ENCODE peak calls at places on chromosomes 3 and 15, in five cellular contexts. K is fibroblast of lung, Z is foreskin fibroblast, C is A549, V is AG04449. H is an unnamed sample.
A peak's percentile ranks its signal among the peaks of the same experiment; 100 is the strongest.

GRCh38 chr3:50687127-50687751 is 12.5 kb downstream of the DOCK3 start:
- DNase-seq in K (peak; percentile 16), Z (no peak), C (no peak), V (no peak), H (no peak)

GRCh38 chr3:10748040-10748439 is 68.0 kb upstream of the SLC6A11 start:
- DNase-seq in K (no peak), Z (no peak), C (no peak), V (no peak), H (no peak)

GRCh38 chr15:59278120-59278519 is 71.5 kb downstream of the LDHAL6B start:
- DNase-seq in K (peak; percentile 68), Z (no peak), C (no peak), V (no peak), H (no peak)

GRCh38 chr15:57476533-57476975 is 100.2 kb downstream of the CGNL1 start:
- DNase-seq in K (peak; percentile 94), Z (peak; percentile 28), C (no peak), V (no peak), H (no peak)

GRCh38 chr15:74172751-74173544 is 562 bp upstream of the ISLR start:
- DNase-seq in K (peak; percentile 35), Z (no peak), C (no peak), V (no peak), H (no peak)

GRCh38 chr3:48747015-48747615 is 30.1 kb upstream of the IP6K2 start:
- DNase-seq in K (no peak), Z (no peak), C (no peak), V (no peak), H (no peak)

GRCh38 chr15:75694241-75695182 is 18.1 kb downstream of the CSPG4 start:
- DNase-seq in K (peak; percentile 99), Z (peak; percentile 98), C (peak; percentile 60), V (peak; percentile 91), H (no peak)

GRCh38 chr3:9248232-9249191 is 934 bp downstream of the SRGAP3 start:
- DNase-seq in K (no peak), Z (no peak), C (no peak), V (no peak), H (no peak)

GRCh38 chr3:142270407-142270806 is 45.0 kb upstream of the GK5 start:
- DNase-seq in K (no peak), Z (no peak), C (no peak), V (no peak), H (peak; percentile 54)

GRCh38 chr15:49620174-49620573 is 444 bp downstream of the FAM227B start:
- DNase-seq in K (peak; percentile 41), Z (no peak), C (peak; percentile 7), V (no peak), H (no peak)

GRCh38 chr3:51378726-51379125 is 6.4 kb upstream of the MANF start:
- DNase-seq in K (no peak), Z (no peak), C (no peak), V (no peak), H (no peak)

GRCh38 chr15:82140859-82141258 is 95.0 kb upstream of the MEX3B start:
- DNase-seq in K (no peak), Z (no peak), C (no peak), V (no peak), H (no peak)

GRCh38 chr3:24365168-24365567 is 129.5 kb downstream of the THRB start:
- DNase-seq in K (peak; percentile 85), Z (peak; percentile 94), C (peak; percentile 84), V (peak; percentile 17), H (no peak)

GRCh38 chr15:51203797-51204196 is 109.1 kb upstream of the TNFAIP8L3 start:
- DNase-seq in K (peak; percentile 74), Z (peak; percentile 93), C (peak; percentile 19), V (peak; percentile 55), H (no peak)

GRCh38 chr15:85379403-85380131 is 836 bp upstream of the AKAP13 start:
- DNase-seq in K (no peak), Z (no peak), C (peak; percentile 27), V (no peak), H (no peak)

GRCh38 chr3:194485876-194486539 is 794 bp downstream of the ATP13A3 start:
- DNase-seq in K (peak; percentile 46), Z (no peak), C (no peak), V (no peak), H (peak; percentile 34)

GRCh38 chr3:170301404-170301803 is 56.1 kb upstream of the SKIL start:
- DNase-seq in K (peak; percentile 62), Z (peak; percentile 3), C (no peak), V (no peak), H (no peak)

GRCh38 chr3:43620953-43621405 is 832 bp downstream of the ANO10 start:
- DNase-seq in K (peak; percentile 14), Z (no peak), C (no peak), V (no peak), H (no peak)

GRCh38 chr15:40310001-40310959 is 2.5 kb upstream of the PLCB2 start:
- DNase-seq in K (no peak), Z (no peak), C (peak; percentile 51), V (no peak), H (no peak)

GRCh38 chr15:88489321-88489720 is 21.8 kb downstream of the MRPS11 start:
- DNase-seq in K (no peak), Z (no peak), C (no peak), V (no peak), H (no peak)
- TF ChIP-seq CTCF in K (no peak), Z (no peak), C (no peak), V (no peak), H (no peak)

GRCh38 chr3:135736740-135737139 is 228.8 kb upstream of the PPP2R3A start:
- DNase-seq in K (peak; percentile 8), Z (no peak), C (peak; percentile 20), V (no peak), H (no peak)
- TF ChIP-seq CTCF in K (no peak), Z (peak; percentile 26), C (no peak), V (no peak), H (no peak)

GRCh38 chr3:146335386-146335785 is 84.5 kb upstream of the PLSCR4 start:
- DNase-seq in K (no peak), Z (no peak), C (no peak), V (no peak), H (no peak)

GRCh38 chr3:146337991-146338390 is 87.1 kb upstream of the PLSCR4 start:
- DNase-seq in K (no peak), Z (peak; percentile 23), C (no peak), V (no peak), H (no peak)

GRCh38 chr3:146339262-146339808 is 88.4 kb upstream of the PLSCR4 start:
- DNase-seq in K (no peak), Z (no peak), C (no peak), V (no peak), H (no peak)

GRCh38 chr3:146331967-146332366 is 81.1 kb upstream of the PLSCR4 start:
- DNase-seq in K (no peak), Z (no peak), C (no peak), V (no peak), H (no peak)

GRCh38 chr3:146334151-146334550 is 83.2 kb upstream of the PLSCR4 start:
- DNase-seq in K (peak; percentile 25), Z (peak; percentile 23), C (peak; percentile 32), V (no peak), H (no peak)
- TF ChIP-seq CTCF in K (peak; percentile 50), Z (peak; percentile 41), C (peak; percentile 42), V (no peak), H (no peak)

GRCh38 chr15:67501177-67501835 is 19.6 kb upstream of the C15orf61 start:
- DNase-seq in K (peak; percentile 36), Z (peak; percentile 29), C (peak; percentile 33), V (no peak), H (no peak)
- TF ChIP-seq CTCF in K (peak; percentile 52), Z (peak; percentile 45), C (peak; percentile 56), V (peak; percentile 43), H (peak; percentile 27)

DNA sequence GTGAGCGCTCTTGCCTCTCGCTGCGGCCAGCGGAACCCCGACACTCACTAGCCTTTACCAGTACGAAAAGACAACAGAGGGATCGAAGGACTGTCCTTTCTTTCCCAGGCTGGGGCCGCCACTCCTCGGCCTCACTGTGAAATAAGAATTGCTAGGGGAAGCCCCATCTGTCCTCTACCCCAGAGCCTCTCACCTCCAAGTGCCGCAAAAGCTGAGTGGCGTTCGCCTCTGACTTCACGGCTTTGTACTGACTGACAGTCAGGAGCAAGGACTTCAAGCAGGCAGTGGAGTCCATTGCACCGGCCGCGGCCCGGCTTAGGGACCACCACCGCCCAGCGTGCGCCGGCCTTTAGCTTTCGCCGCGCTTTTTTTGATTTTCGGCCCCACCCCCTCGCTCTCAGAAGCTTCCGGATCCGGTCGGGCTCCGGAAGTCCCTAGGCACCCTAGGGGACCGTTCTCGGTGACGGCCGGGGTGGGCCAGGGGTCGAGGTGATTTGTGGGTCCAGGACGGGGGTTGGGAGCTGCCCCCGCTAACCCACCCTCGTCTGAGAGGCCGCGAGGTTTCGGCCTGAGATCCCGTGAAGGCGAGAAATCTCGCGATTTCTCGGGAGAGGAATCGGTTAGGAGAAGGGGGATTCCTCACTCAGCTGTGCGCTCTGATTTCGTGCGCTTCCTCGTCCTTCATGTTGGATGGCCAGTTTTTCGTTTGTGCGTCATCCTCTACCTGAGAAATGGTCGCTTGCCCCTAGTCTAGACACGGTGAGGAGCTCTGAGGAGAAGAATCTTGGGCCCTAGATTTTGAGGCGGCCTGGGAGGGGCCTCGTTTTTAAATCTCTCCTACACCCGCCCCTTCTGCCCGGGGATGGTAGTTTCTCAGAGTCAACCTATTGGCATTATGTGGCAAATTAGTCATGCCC is at the start of the genes CIP2A and DZIP3:
- DNase-seq in K (peak; percentile 91), Z (peak; percentile 82), C (peak; percentile 96), V (peak; percentile 58), H (peak; percentile 87)
- TF ChIP-seq CTCF in K (no peak), Z (no peak), C (no peak), V (no peak), H (no peak)

GRCh38 chr15:93617443-93617842 is 528.4 kb upstream of the RGMA start:
- DNase-seq in K (no peak), Z (no peak), C (no peak), V (no peak), H (no peak)
- TF ChIP-seq CTCF in K (no peak), Z (no peak), C (no peak), V (no peak), H (no peak)

H was measured in CD8-positive, alpha-beta T cell.